ENCODE peak calls at places on chromosomes 5 and 9, in five cellular contexts. One of them, this sample, is unnamed.

GRCh38 chr5:41154491-41154890 is 58.8 kb downstream of the C6 start:
- DNase-seq in aorta: no peak
- DNase-seq in stomach: no peak
- DNase-seq in cardiac fibroblast: peak; percentile 50
- DNase-seq in AG08395: no peak
- DNase-seq in this sample: no peak

GRCh38 chr5:174493536-174493935 is 230.8 kb upstream of the MSX2 start:
- DNase-seq in cardiac fibroblast: no peak
- DNase-seq in stomach: no peak
- DNase-seq in aorta: no peak
- DNase-seq in AG08395: no peak
- DNase-seq in this sample: no peak

GRCh38 chr9:1044643-1045042 is 5.5 kb upstream of the DMRT2 start:
- DNase-seq in cardiac fibroblast: no peak
- DNase-seq in stomach: no peak
- DNase-seq in aorta: no peak
- DNase-seq in AG08395: no peak
- DNase-seq in this sample: no peak

GRCh38 chr5:1386274-1386717 is 41.4 kb upstream of the CLPTM1L start:
- DNase-seq in cardiac fibroblast: peak; percentile 36
- DNase-seq in aorta: peak; percentile 81
- DNase-seq in stomach: peak; percentile 85
- DNase-seq in AG08395: peak; percentile 51
- DNase-seq in this sample: peak; percentile 80

GRCh38 chr9:35951736-35952135 is 6.2 kb downstream of the OR2S2 start:
- DNase-seq in stomach: no peak
- DNase-seq in aorta: no peak
- DNase-seq in AG08395: peak; percentile 48
- DNase-seq in cardiac fibroblast: peak; percentile 90
- DNase-seq in this sample: peak; percentile 49

GRCh38 chr5:152905286-152905685 is 500.2 kb upstream of the NMUR2 start:
- DNase-seq in aorta: no peak
- DNase-seq in AG08395: no peak
- DNase-seq in cardiac fibroblast: no peak
- DNase-seq in stomach: no peak
- DNase-seq in this sample: no peak

GRCh38 chr5:166441-167372 is 24.6 kb upstream of the LRRC14B start:
- DNase-seq in stomach: peak; percentile 38
- DNase-seq in AG08395: no peak
- DNase-seq in cardiac fibroblast: no peak
- DNase-seq in aorta: peak; percentile 21
- DNase-seq in this sample: no peak

GRCh38 chr5:69502375-69503143 is 10.0 kb downstream of the OCLN start:
- DNase-seq in AG08395: no peak
- DNase-seq in cardiac fibroblast: peak; percentile 83
- DNase-seq in stomach: no peak
- DNase-seq in aorta: no peak
- DNase-seq in this sample: peak; percentile 18

GRCh38 chr5:77852514-77853352 is 76.6 kb upstream of the TBCA start:
- DNase-seq in aorta: peak; percentile 67
- DNase-seq in cardiac fibroblast: peak; percentile 60
- DNase-seq in AG08395: peak; percentile 52
- DNase-seq in stomach: no peak
- DNase-seq in this sample: peak; percentile 66

GRCh38 chr5:135318924-135319323 is 80.1 kb downstream of the MACROH2A1 start:
- DNase-seq in AG08395: no peak
- DNase-seq in stomach: peak; percentile 14
- DNase-seq in aorta: no peak
- DNase-seq in cardiac fibroblast: no peak
- DNase-seq in this sample: no peak

GRCh38 chr5:165224366-165224765 is 1718.9 kb downstream of the MAT2B start:
- DNase-seq in aorta: no peak
- DNase-seq in AG08395: no peak
- DNase-seq in stomach: no peak
- DNase-seq in cardiac fibroblast: no peak
- DNase-seq in this sample: no peak

GRCh38 chr9:137658778-137659177 is 40.0 kb downstream of the EHMT1 start:
- DNase-seq in stomach: no peak
- DNase-seq in cardiac fibroblast: no peak
- DNase-seq in aorta: no peak
- DNase-seq in AG08395: no peak
- DNase-seq in this sample: no peak

GRCh38 chr9:98302150-98302549 is 46.7 kb upstream of the TBC1D2 start:
- DNase-seq in stomach: no peak
- DNase-seq in cardiac fibroblast: no peak
- DNase-seq in aorta: no peak
- DNase-seq in AG08395: no peak
- DNase-seq in this sample: no peak

GRCh38 chr9:98380065-98380681 is 124.7 kb upstream of the TBC1D2 start:
- DNase-seq in aorta: no peak
- DNase-seq in cardiac fibroblast: peak; percentile 70
- DNase-seq in stomach: no peak
- DNase-seq in AG08395: peak; percentile 55
- DNase-seq in this sample: peak; percentile 63

This sample was measured in AG20443.